ENCODE peak calls at places on chromosome 18, in ten cellular contexts. One of them, this sample, is unnamed.

GRCh38 chr18:74252032-74252380 is 39.8 kb downstream of the CYB5A start:
- DNase-seq in KBM-7: no peak
- DNase-seq in sigmoid colon: no peak
- DNase-seq in HTR-8/SVneo: no peak
- DNase-seq in heart right ventricle: no peak
- DNase-seq in GM12892: no peak
- DNase-seq in pons: no peak
- DNase-seq in ureter: no peak
- DNase-seq in hepatocyte: no peak
- DNase-seq in EL: peak
- DNase-seq in this sample: no peak

GRCh38 chr18:31819106-31819924 is 58.6 kb upstream of the SLC25A52 start:
- DNase-seq in KBM-7: peak
- DNase-seq in sigmoid colon: no peak
- DNase-seq in HTR-8/SVneo: peak
- DNase-seq in heart right ventricle: no peak
- DNase-seq in GM12892: no peak
- DNase-seq in pons: peak
- DNase-seq in ureter: no peak
- DNase-seq in hepatocyte: peak
- DNase-seq in EL: peak
- DNase-seq in this sample: no peak

GRCh38 chr18:3824101-3824500 is 374.1 kb downstream of the TGIF1 start:
- DNase-seq in KBM-7: no peak
- DNase-seq in sigmoid colon: no peak
- DNase-seq in HTR-8/SVneo: no peak
- DNase-seq in heart right ventricle: no peak
- DNase-seq in GM12892: no peak
- DNase-seq in pons: no peak
- DNase-seq in ureter: no peak
- DNase-seq in hepatocyte: no peak
- DNase-seq in EL: no peak
- DNase-seq in this sample: no peak

GRCh38 chr18:57542801-57543427 is 43.6 kb downstream of the FECH start:
- DNase-seq in KBM-7: no peak
- DNase-seq in sigmoid colon: no peak
- DNase-seq in HTR-8/SVneo: no peak
- DNase-seq in heart right ventricle: no peak
- DNase-seq in GM12892: no peak
- DNase-seq in pons: no peak
- DNase-seq in ureter: no peak
- DNase-seq in hepatocyte: peak
- DNase-seq in EL: peak
- DNase-seq in this sample: no peak

GRCh38 chr18:75214766-75215515 is 4.3 kb downstream of the TSHZ1 start:
- DNase-seq in KBM-7: no peak
- DNase-seq in sigmoid colon: no peak
- DNase-seq in HTR-8/SVneo: no peak
- DNase-seq in heart right ventricle: no peak
- DNase-seq in GM12892: no peak
- DNase-seq in pons: no peak
- DNase-seq in ureter: no peak
- DNase-seq in hepatocyte: peak
- DNase-seq in EL: no peak
- DNase-seq in this sample: no peak

GRCh38 chr18:77207540-77207939 is 42.1 kb upstream of the GALR1 start:
- DNase-seq in KBM-7: peak
- DNase-seq in sigmoid colon: peak
- DNase-seq in HTR-8/SVneo: peak
- DNase-seq in heart right ventricle: peak
- DNase-seq in GM12892: peak
- DNase-seq in pons: peak
- DNase-seq in ureter: peak
- DNase-seq in hepatocyte: peak
- DNase-seq in EL: peak
- DNase-seq in this sample: peak

GRCh38 chr18:623760-624620 is 27.2 kb downstream of the CLUL1 start:
- DNase-seq in KBM-7: peak
- DNase-seq in sigmoid colon: peak
- DNase-seq in HTR-8/SVneo: peak
- DNase-seq in heart right ventricle: peak
- DNase-seq in GM12892: peak
- DNase-seq in pons: peak
- DNase-seq in ureter: peak
- DNase-seq in hepatocyte: peak
- DNase-seq in EL: peak
- DNase-seq in this sample: peak

GRCh38 chr18:8615397-8616025 is 6.3 kb downstream of the RAB12 start:
- DNase-seq in KBM-7: peak
- DNase-seq in sigmoid colon: peak
- DNase-seq in HTR-8/SVneo: peak
- DNase-seq in heart right ventricle: no peak
- DNase-seq in GM12892: no peak
- DNase-seq in pons: peak
- DNase-seq in ureter: peak
- DNase-seq in hepatocyte: peak
- DNase-seq in EL: peak
- DNase-seq in this sample: no peak

GRCh38 chr18:77250926-77251729 is 1.5 kb downstream of the GALR1 start:
- DNase-seq in KBM-7: no peak
- DNase-seq in sigmoid colon: no peak
- DNase-seq in HTR-8/SVneo: no peak
- DNase-seq in heart right ventricle: no peak
- DNase-seq in GM12892: no peak
- DNase-seq in pons: no peak
- DNase-seq in ureter: no peak
- DNase-seq in hepatocyte: no peak
- DNase-seq in EL: no peak
- DNase-seq in this sample: no peak

GRCh38 chr18:154151-154550 is 4.2 kb upstream of the USP14 start:
- DNase-seq in KBM-7: no peak
- DNase-seq in sigmoid colon: no peak
- DNase-seq in HTR-8/SVneo: no peak
- DNase-seq in heart right ventricle: no peak
- DNase-seq in GM12892: no peak
- DNase-seq in pons: no peak
- DNase-seq in ureter: no peak
- DNase-seq in hepatocyte: no peak
- DNase-seq in EL: peak
- DNase-seq in this sample: no peak

GRCh38 chr18:69935319-69936190 is 12.1 kb downstream of the CD226 start:
- DNase-seq in KBM-7: peak
- DNase-seq in sigmoid colon: no peak
- DNase-seq in HTR-8/SVneo: no peak
- DNase-seq in heart right ventricle: no peak
- DNase-seq in GM12892: no peak
- DNase-seq in pons: no peak
- DNase-seq in ureter: no peak
- DNase-seq in hepatocyte: peak
- DNase-seq in EL: no peak
- DNase-seq in this sample: no peak

GRCh38 chr18:55407774-55408535 is 180.0 kb downstream of the TCF4 start:
- DNase-seq in KBM-7: no peak
- DNase-seq in sigmoid colon: no peak
- DNase-seq in HTR-8/SVneo: no peak
- DNase-seq in heart right ventricle: no peak
- DNase-seq in GM12892: no peak
- DNase-seq in pons: peak
- DNase-seq in ureter: no peak
- DNase-seq in hepatocyte: no peak
- DNase-seq in EL: no peak
- DNase-seq in this sample: no peak

GRCh38 chr18:59660976-59661743 is 36.1 kb downstream of the CCBE1 start:
- DNase-seq in KBM-7: no peak
- DNase-seq in sigmoid colon: no peak
- DNase-seq in HTR-8/SVneo: no peak
- DNase-seq in heart right ventricle: no peak
- DNase-seq in GM12892: no peak
- DNase-seq in pons: no peak
- DNase-seq in ureter: no peak
- DNase-seq in hepatocyte: no peak
- DNase-seq in EL: peak
- DNase-seq in this sample: no peak

GRCh38 chr18:7370375-7370774 is 139.5 kb downstream of the LRRC30 start:
- DNase-seq in KBM-7: no peak
- DNase-seq in sigmoid colon: no peak
- DNase-seq in HTR-8/SVneo: no peak
- DNase-seq in heart right ventricle: peak
- DNase-seq in GM12892: no peak
- DNase-seq in pons: peak
- DNase-seq in ureter: no peak
- DNase-seq in hepatocyte: peak
- DNase-seq in EL: no peak
- DNase-seq in this sample: no peak

GRCh38 chr18:74373428-74373827 is 57.8 kb downstream of the C18orf63 start:
- DNase-seq in KBM-7: no peak
- DNase-seq in sigmoid colon: no peak
- DNase-seq in HTR-8/SVneo: no peak
- DNase-seq in heart right ventricle: no peak
- DNase-seq in GM12892: no peak
- DNase-seq in pons: no peak
- DNase-seq in ureter: no peak
- DNase-seq in hepatocyte: no peak
- DNase-seq in EL: no peak
- DNase-seq in this sample: no peak

GRCh38 chr18:56488739-56489138 is 149.7 kb downstream of the TXNL1 start:
- DNase-seq in KBM-7: peak
- DNase-seq in sigmoid colon: no peak
- DNase-seq in HTR-8/SVneo: no peak
- DNase-seq in heart right ventricle: no peak
- DNase-seq in GM12892: no peak
- DNase-seq in pons: no peak
- DNase-seq in ureter: no peak
- DNase-seq in hepatocyte: no peak
- DNase-seq in EL: no peak
- DNase-seq in this sample: no peak

This sample was measured in GM18507.